ENCODE peak calls at places on chromosome 10, in six cellular contexts. W is brain microvascular endothelial cell; J is naive thymus-derived CD4-positive, alpha-beta T cell; Z is tibial nerve; P is heart left ventricle; E is fibroblast of lung. F is an unnamed sample.

GRCh38 chr10:19811517-19811916 is 4.7 kb upstream of the PLXDC2 start:
- DNase-seq in Z (no peak), W (peak), P (no peak), J (no peak), E (peak), F (no peak)

GRCh38 chr10:132198381-132199181 is 11.8 kb downstream of the DPYSL4 start:
- DNase-seq in W (no peak), P (peak), J (no peak), E (no peak), Z (no peak), F (no peak)

GRCh38 chr10:104122273-104123107 is 519 bp downstream of the SFR1 start:
- DNase-seq in J (no peak), W (no peak), Z (peak), P (no peak), E (peak), F (no peak)

GRCh38 chr10:11830836-11831519 is 7.8 kb downstream of the PROSER2 start:
- DNase-seq in W (no peak), E (no peak), Z (no peak), P (no peak), J (no peak), F (no peak)

GRCh38 chr10:28922861-28923260 is 245.5 kb downstream of the BAMBI start:
- DNase-seq in J (no peak), Z (no peak), E (no peak), W (no peak), P (no peak), F (no peak)

GRCh38 chr10:67788028-67788886 is 49.7 kb downstream of the DNAJC12 start:
- DNase-seq in E (peak), J (peak), W (peak), Z (peak), P (peak), F (no peak)

GRCh38 chr10:108574233-108574632 is 1349.1 kb downstream of the XPNPEP1 start:
- DNase-seq in J (no peak), Z (no peak), W (no peak), P (no peak), E (no peak), F (no peak)

GRCh38 chr10:70053212-70053895 is 708 bp downstream of the MACROH2A2 start:
- DNase-seq in W (no peak), P (peak), E (no peak), Z (no peak), J (no peak), F (no peak)

GRCh38 chr10:7608001-7608400 is 58.8 kb downstream of the ITIH5 start:
- DNase-seq in W (no peak), Z (no peak), J (no peak), E (no peak), P (no peak), F (no peak)

GRCh38 chr10:6009159-6009558 is 31.8 kb upstream of the IL15RA start:
- DNase-seq in W (peak), E (peak), Z (no peak), P (no peak), J (no peak), F (no peak)

GRCh38 chr10:110358869-110359629 is 54.3 kb upstream of the SMNDC1 start:
- DNase-seq in J (no peak), Z (no peak), P (no peak), W (no peak), E (no peak), F (no peak)

GRCh38 chr10:90051474-90051873 is 350.1 kb downstream of the KIF20B start:
- DNase-seq in Z (no peak), W (no peak), E (no peak), J (no peak), P (no peak), F (no peak)

GRCh38 chr10:113945075-113945686 is 90.7 kb downstream of the NHLRC2 start:
- DNase-seq in W (peak), P (no peak), J (no peak), Z (no peak), E (peak), F (no peak)

GRCh38 chr10:48698971-48699627 is 14.4 kb downstream of the WDFY4 start:
- DNase-seq in J (no peak), Z (no peak), W (no peak), P (no peak), E (no peak), F (no peak)

GRCh38 chr10:117519366-117519765 is 23.2 kb upstream of the EMX2 start:
- DNase-seq in E (no peak), Z (no peak), J (no peak), W (no peak), P (no peak), F (no peak)

GRCh38 chr10:100348389-100348927 is 1.4 kb downstream of the SCD start:
- DNase-seq in J (no peak), E (no peak), P (no peak), Z (no peak), W (no peak), F (no peak)

GRCh38 chr10:100347568-100348195 is 649 bp downstream of the SCD start:
- DNase-seq in Z (no peak), P (no peak), J (no peak), W (no peak), E (peak), F (no peak)

GRCh38 chr10:100350914-100351485 is 4.0 kb downstream of the SCD start:
- DNase-seq in J (no peak), W (no peak), E (no peak), Z (no peak), P (no peak), F (no peak)

GRCh38 chr10:100349087-100349486 is 2.1 kb downstream of the SCD start:
- DNase-seq in Z (no peak), P (no peak), W (no peak), J (no peak), E (no peak), F (no peak)

GRCh38 chr10:100349672-100350071 is 2.6 kb downstream of the SCD start:
- DNase-seq in P (no peak), Z (no peak), E (no peak), W (no peak), J (no peak), F (no peak)
- H3K27ac ChIP-seq in P (no peak), Z (no peak), E (no peak), W (no peak), J (no peak), F (no peak)

GRCh38 chr10:121679916-121680315 is 81.7 kb upstream of the FGFR2 start:
- DNase-seq in W (no peak), Z (no peak), J (no peak), E (no peak), P (no peak), F (no peak)

GRCh38 chr10:121681171-121681752 is 83.0 kb upstream of the FGFR2 start:
- DNase-seq in W (no peak), P (no peak), J (no peak), Z (no peak), E (no peak), F (no peak)

GRCh38 chr10:121681982-121682687 is 83.9 kb upstream of the FGFR2 start:
- DNase-seq in J (no peak), P (no peak), W (no peak), E (no peak), Z (no peak), F (no peak)

GRCh38 chr10:121675344-121675743 is 77.1 kb upstream of the FGFR2 start:
- DNase-seq in E (no peak), Z (no peak), W (no peak), P (no peak), J (no peak), F (no peak)

GRCh38 chr10:121678631-121679174 is 80.5 kb upstream of the FGFR2 start:
- DNase-seq in E (no peak), W (no peak), Z (no peak), J (no peak), P (no peak), F (no peak)
- H3K27ac ChIP-seq in E (no peak), W (no peak), Z (no peak), J (no peak), P (no peak), F (no peak)

GRCh38 chr10:13787015-13787421 is 200.3 kb downstream of the PRPF18 start:
- DNase-seq in J (peak), Z (no peak), E (no peak), W (peak), P (no peak), F (no peak)
- H3K27ac ChIP-seq in J (peak), Z (peak), E (no peak), W (peak), P (no peak), F (no peak)

GRCh38 chr10:119872860-119873671 is 423 bp upstream of the MCMBP start:
- DNase-seq in J (peak), E (peak), P (peak), W (peak), Z (peak), F (peak)
- H3K27ac ChIP-seq in J (peak), E (peak), P (peak), W (peak), Z (peak), F (peak)

DNA sequence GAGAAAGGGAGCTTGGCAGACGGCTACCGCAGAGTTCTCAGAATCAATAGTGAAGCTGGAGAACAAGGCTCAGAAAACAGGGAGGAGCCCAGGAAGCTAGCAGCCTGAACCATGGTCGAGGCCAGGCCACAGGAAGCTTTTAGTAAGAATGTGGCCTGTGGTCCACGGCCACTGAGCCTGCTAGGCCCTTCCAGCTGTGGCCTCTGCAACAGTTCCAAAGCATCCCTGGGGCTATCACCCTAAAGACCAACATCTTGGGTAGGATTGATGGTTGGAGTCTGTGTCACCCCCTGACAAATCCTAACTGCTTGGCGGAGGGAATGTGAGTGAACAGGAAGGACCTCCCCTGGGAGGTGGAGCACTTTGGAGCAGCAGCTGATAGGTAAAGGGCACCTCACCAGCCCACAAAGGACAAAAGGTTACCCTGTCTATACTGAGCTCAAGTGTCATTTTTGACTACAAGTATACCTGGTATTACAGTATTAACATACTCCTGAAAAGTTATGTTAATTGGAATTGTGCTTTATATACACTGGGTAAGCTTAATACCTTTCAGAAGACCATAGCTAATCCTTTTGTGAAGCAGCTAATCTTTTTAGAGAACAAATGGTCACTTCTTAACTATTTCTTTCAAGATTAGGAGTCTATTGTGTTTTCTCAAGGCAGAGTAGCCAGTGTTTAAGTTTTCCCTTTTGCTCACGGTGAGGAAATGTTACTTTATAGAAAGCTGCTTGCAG is 18.7 kb downstream of the PTPRE start:
- DNase-seq in E (no peak), J (no peak), P (no peak), Z (no peak), W (no peak), F (no peak)
- H3K27ac ChIP-seq in E (no peak), J (no peak), P (peak), Z (peak), W (no peak), F (no peak)

F was measured in esophagus squamous epithelium.